ENCODE peak calls at places on chromosomes 4 and X, in four cellular contexts. W, A, Y and O are unnamed samples.

GRCh38 chrX:9525511-9526248 is 60.8 kb downstream of the TBL1X start:
- DNase-seq in W (peak), A (no peak), Y (no peak), O (no peak)

GRCh38 chrX:32842053-32842452 is 369.3 kb downstream of the DMD start:
- DNase-seq in W (no peak), A (no peak), Y (no peak), O (no peak)

GRCh38 chr4:26503427-26503826 is 13.1 kb upstream of the CCKAR start:
- DNase-seq in W (no peak), A (no peak), Y (no peak), O (no peak)

GRCh38 chr4:94827481-94828110 is 69.8 kb downstream of the BMPR1B start:
- DNase-seq in W (peak), A (no peak), Y (no peak), O (no peak)

GRCh38 chr4:81470456-81471327 is 1.0 kb downstream of the RASGEF1B start:
- DNase-seq in W (peak), A (no peak), Y (peak), O (no peak)

GRCh38 chrX:139194571-139195280 is 335.8 kb upstream of the F9 start:
- DNase-seq in W (no peak), A (no peak), Y (peak), O (no peak)

GRCh38 chr4:107635735-107636134 is 84.3 kb downstream of the PAPSS1 start:
- DNase-seq in W (no peak), A (no peak), Y (no peak), O (no peak)

GRCh38 chrX:39900788-39901170 is 197.0 kb downstream of the BCOR start:
- DNase-seq in W (peak), A (no peak), Y (no peak), O (no peak)

GRCh38 chr4:15778742-15779231 is 659 bp downstream of the CD38 start:
- DNase-seq in W (no peak), A (peak), Y (peak), O (no peak)

GRCh38 chr4:26362745-26363439 is 42.1 kb downstream of the RBPJ start:
- DNase-seq in W (peak), A (no peak), Y (no peak), O (no peak)

GRCh38 chr4:176467011-176467410 is 147.2 kb downstream of the SPCS3 start:
- DNase-seq in W (no peak), A (no peak), Y (no peak), O (no peak)

GRCh38 chr4:122476126-122476525 is 19.6 kb upstream of the IL2 start:
- DNase-seq in W (no peak), A (no peak), Y (no peak), O (no peak)

GRCh38 chr4:37717575-37717974 is 31.4 kb upstream of the RELL1 start:
- DNase-seq in W (peak), A (no peak), Y (no peak), O (peak)

GRCh38 chr4:88736264-88736663 is 38.6 kb upstream of the NAP1L5 start:
- DNase-seq in W (no peak), A (no peak), Y (no peak), O (no peak)